ENCODE peak calls at places on chromosomes 5 and 9, in eight cellular contexts. B, N, J, O, Y, P, D and R are unnamed samples.

GRCh38 chr5:154191467-154192261 is 1.1 kb downstream of the GALNT10 start:
- DNase-seq in O (peak), B (no peak), N (no peak), J (no peak), Y (no peak), P (no peak), D (no peak), R (no peak)

GRCh38 chr5:61051267-61051666 is 106.3 kb downstream of the NDUFAF2 start:
- DNase-seq in Y (peak), P (no peak), D (no peak), N (no peak), J (no peak), B (no peak), O (peak), R (peak)

GRCh38 chr5:78530342-78531096 is 118.1 kb downstream of the LHFPL2 start:
- DNase-seq in N (peak), D (no peak), J (no peak), P (no peak), O (peak), B (no peak), Y (no peak), R (no peak)

GRCh38 chr5:76104027-76104426 is 20.8 kb downstream of the SV2C start:
- DNase-seq in Y (peak), N (no peak), P (no peak), J (no peak), O (peak), B (no peak), D (no peak), R (no peak)

GRCh38 chr9:82606761-82607382 is 456.1 kb downstream of the RASEF start:
- DNase-seq in N (no peak), O (peak), B (peak), D (peak), P (peak), J (peak), Y (peak), R (peak)

GRCh38 chr9:1458503-1458902 is 408.3 kb downstream of the DMRT2 start:
- DNase-seq in D (peak), O (no peak), N (no peak), Y (no peak), J (no peak), P (no peak), B (no peak), R (peak)

GRCh38 chr5:149618581-149619248 is 37.4 kb downstream of the ARHGEF37 start:
- DNase-seq in B (peak), N (peak), J (peak), Y (peak), P (no peak), O (peak), D (no peak), R (peak)

GRCh38 chr9:91060520-91061343 is 259.1 kb downstream of the SYK start:
- DNase-seq in N (no peak), P (no peak), J (no peak), B (no peak), Y (peak), O (peak), D (no peak), R (no peak)

GRCh38 chr5:140916325-140916724 is 9.8 kb upstream of the PCDHAC1 start:
- DNase-seq in N (no peak), B (no peak), P (no peak), Y (no peak), D (no peak), J (no peak), O (no peak), R (no peak)

GRCh38 chr9:134809296-134809695 is 71.3 kb upstream of the FCN2 start:
- DNase-seq in N (no peak), Y (no peak), J (no peak), O (no peak), P (no peak), B (no peak), D (no peak), R (no peak)

GRCh38 chr5:168701641-168702040 is 122.5 kb upstream of the PANK3 start:
- DNase-seq in P (no peak), B (no peak), D (no peak), N (no peak), J (no peak), O (no peak), Y (no peak), R (no peak)

GRCh38 chr9:5557606-5558587 is 47.6 kb downstream of the PDCD1LG2 start:
- DNase-seq in B (no peak), J (no peak), Y (no peak), N (no peak), P (no peak), O (no peak), D (peak), R (no peak)

GRCh38 chr5:154519375-154519774 is 41.3 kb upstream of the HAND1 start:
- DNase-seq in N (no peak), Y (no peak), B (no peak), P (no peak), O (no peak), D (no peak), J (no peak), R (no peak)

GRCh38 chr5:107597803-107598202 is 72.9 kb downstream of the EFNA5 start:
- DNase-seq in P (no peak), B (no peak), J (no peak), N (no peak), O (no peak), Y (no peak), D (no peak), R (no peak)

GRCh38 chr9:95088421-95089161 is 228.9 kb downstream of the FANCC start:
- DNase-seq in D (no peak), B (no peak), Y (no peak), O (no peak), P (no peak), N (no peak), J (no peak), R (no peak)

GRCh38 chr5:69335341-69335975 is 2.9 kb upstream of the CCDC125 start:
- DNase-seq in B (no peak), J (no peak), P (no peak), O (no peak), Y (no peak), N (no peak), D (no peak), R (no peak)

GRCh38 chr5:141121985-141122384 is 367 bp downstream of the PCDHB4 start:
- DNase-seq in J (peak), B (no peak), P (no peak), D (no peak), N (no peak), O (no peak), Y (no peak), R (no peak)

GRCh38 chr9:107952773-107953172 is 463.2 kb upstream of the KLF4 start:
- DNase-seq in J (no peak), Y (no peak), D (no peak), O (no peak), N (no peak), B (no peak), P (no peak), R (no peak)

GRCh38 chr5:176673651-176674583 is 26.6 kb downstream of the TSPAN17 start:
- DNase-seq in B (no peak), D (no peak), J (no peak), N (no peak), O (no peak), P (no peak), Y (no peak), R (no peak)

GRCh38 chr5:35963381-35963843 is 25.0 kb upstream of the CAPSL start:
- DNase-seq in P (no peak), O (no peak), N (peak), D (no peak), J (peak), B (no peak), Y (no peak), R (no peak)

GRCh38 chr9:81619353-81620008 is 69.9 kb downstream of the TLE1 start:
- DNase-seq in B (no peak), O (no peak), Y (no peak), N (no peak), D (no peak), J (no peak), P (no peak), R (no peak)

GRCh38 chr9:108245901-108246300 is 609.9 kb downstream of the ACTL7B start:
- DNase-seq in O (no peak), D (no peak), B (no peak), P (no peak), Y (no peak), J (no peak), N (no peak), R (no peak)

GRCh38 chr5:87899109-87900100 is 369.2 kb downstream of the TMEM161B start:
- DNase-seq in P (no peak), B (peak), J (no peak), O (no peak), N (no peak), D (no peak), Y (peak), R (no peak)

GRCh38 chr5:72767289-72768010 is 49.0 kb upstream of the TNPO1 start:
- DNase-seq in D (no peak), B (no peak), N (peak), P (no peak), J (peak), Y (peak), O (peak), R (no peak)

GRCh38 chr5:138700581-138701362 is 52.5 kb upstream of the CTNNA1 start:
- DNase-seq in N (no peak), J (no peak), D (no peak), O (no peak), P (no peak), B (no peak), Y (no peak), R (no peak)

GRCh38 chr5:138702166-138702826 is 50.9 kb upstream of the CTNNA1 start:
- DNase-seq in D (no peak), O (no peak), J (no peak), Y (peak), N (no peak), B (no peak), P (no peak), R (peak)

GRCh38 chr5:138701678-138702077 is 51.5 kb upstream of the CTNNA1 start:
- DNase-seq in B (no peak), D (no peak), N (no peak), Y (no peak), J (no peak), O (no peak), P (no peak), R (no peak)

GRCh38 chr5:138705007-138705406 is 48.2 kb upstream of the CTNNA1 start:
- DNase-seq in D (no peak), Y (no peak), N (no peak), O (no peak), B (no peak), P (no peak), J (peak), R (no peak)

GRCh38 chr5:138702827-138703194 is 50.4 kb upstream of the CTNNA1 start:
- DNase-seq in J (no peak), O (no peak), D (no peak), Y (no peak), B (no peak), P (no peak), N (no peak), R (no peak)
- H3K9ac ChIP-seq in J (no peak), O (no peak), D (no peak), Y (no peak), B (no peak), P (no peak), N (no peak), R (no peak)

GRCh38 chr9:113593682-113594281 is 130.3 kb downstream of the RGS3 start:
- DNase-seq in Y (peak), D (no peak), N (peak), B (no peak), J (peak), P (peak), O (peak), R (peak)
- TF ChIP-seq POLR2AphosphoS5 in Y (peak), D (peak), N (no peak), B (peak), J (peak), P (peak), O (peak), R (no peak)

GRCh38 chr9:124238546-124239140 is 19.1 kb upstream of the NEK6 start:
- DNase-seq in D (no peak), Y (no peak), P (no peak), N (no peak), B (no peak), J (no peak), O (no peak), R (no peak)

GRCh38 chr9:124242331-124243194 is 15.2 kb upstream of the NEK6 start:
- DNase-seq in P (no peak), O (peak), B (no peak), Y (no peak), J (no peak), N (no peak), D (no peak), R (no peak)

DNA sequence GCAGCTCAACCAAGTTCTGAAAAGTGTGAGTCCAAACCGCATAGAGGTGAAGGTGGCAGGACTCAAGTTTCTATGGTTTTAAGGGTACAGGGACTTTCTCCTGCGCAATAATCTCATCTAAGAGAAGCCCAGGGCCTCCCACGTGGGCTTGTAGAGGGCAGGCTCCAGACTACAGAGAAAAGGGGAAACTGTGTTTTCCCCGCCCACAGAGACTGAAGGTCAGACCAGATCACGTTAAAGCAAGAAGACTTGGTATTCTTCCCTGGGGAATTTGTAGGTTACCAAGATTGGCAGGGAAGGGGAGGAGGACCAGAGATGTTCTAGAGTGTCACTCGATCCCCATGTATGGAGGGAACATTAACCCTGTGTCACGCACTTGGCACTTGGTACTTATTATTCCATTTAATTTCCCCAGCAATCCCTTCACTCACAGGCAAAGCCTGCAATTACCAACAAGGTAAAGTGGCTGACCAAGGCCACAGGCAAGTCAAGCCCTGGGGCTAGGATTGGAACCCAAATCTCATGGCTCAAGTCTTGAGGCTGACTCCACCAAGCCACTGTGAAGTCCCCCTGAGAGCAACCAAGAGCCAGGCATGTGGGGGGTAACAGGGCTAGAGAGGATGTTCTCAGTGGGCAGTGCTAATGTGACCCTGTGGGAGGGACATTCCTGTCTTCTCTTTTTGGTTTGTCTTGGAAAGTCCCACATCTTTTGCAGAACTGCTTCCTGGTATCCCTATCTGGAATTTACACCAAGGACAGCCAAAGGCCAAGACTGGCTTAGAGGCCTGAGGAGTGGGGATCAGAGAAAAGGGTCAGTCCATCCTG is 18.3 kb upstream of the NEK6 start:
- DNase-seq in D (no peak), N (no peak), P (no peak), Y (no peak), O (no peak), J (no peak), B (peak), R (no peak)
- H3K9ac ChIP-seq in D (no peak), N (no peak), P (no peak), Y (no peak), O (no peak), J (no peak), B (peak), R (no peak)

DNA sequence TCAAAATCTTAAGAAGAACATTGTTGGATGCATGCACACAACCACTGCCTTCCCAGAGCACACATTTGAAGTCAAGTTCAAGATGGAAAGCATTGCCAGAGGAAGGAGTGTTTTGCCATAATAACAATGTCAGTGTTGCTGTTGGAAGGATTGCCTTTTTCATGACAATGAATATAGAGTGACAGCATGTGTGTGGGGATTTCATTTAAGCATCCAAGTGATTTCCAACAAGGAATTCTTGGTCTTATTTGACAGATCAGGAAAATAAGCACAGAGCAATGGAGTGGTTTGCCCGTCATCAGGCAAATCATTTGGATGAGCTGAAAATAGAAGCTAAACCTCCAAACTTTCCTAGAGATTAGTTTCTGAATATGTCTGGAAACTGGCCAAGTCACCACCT is 140.0 kb upstream of the RAI14 start:
- DNase-seq in B (no peak), Y (no peak), D (no peak), P (no peak), J (no peak), N (no peak), O (no peak), R (no peak)
- TF ChIP-seq POLR2AphosphoS5 in B (no peak), Y (no peak), D (no peak), P (no peak), J (no peak), N (no peak), O (no peak), R (no peak)

GRCh38 chr5:124689653-124690052 is 56.8 kb downstream of the ZNF608 start:
- DNase-seq in B (no peak), O (no peak), P (no peak), Y (no peak), J (no peak), D (no peak), N (no peak), R (no peak)

GRCh38 chr5:124692950-124693349 is 53.5 kb downstream of the ZNF608 start:
- DNase-seq in J (no peak), B (no peak), Y (no peak), D (no peak), O (no peak), N (no peak), P (no peak), R (no peak)

GRCh38 chr5:124697482-124697881 is 49.0 kb downstream of the ZNF608 start:
- DNase-seq in N (no peak), B (no peak), O (no peak), J (no peak), D (no peak), P (no peak), Y (no peak), R (no peak)

GRCh38 chr5:124696898-124697297 is 49.5 kb downstream of the ZNF608 start:
- DNase-seq in B (no peak), O (no peak), P (no peak), Y (no peak), D (no peak), N (no peak), J (no peak), R (no peak)

GRCh38 chr5:124692324-124692723 is 54.1 kb downstream of the ZNF608 start:
- DNase-seq in B (no peak), P (no peak), D (no peak), O (no peak), N (no peak), J (no peak), Y (no peak), R (no peak)
- H3K9ac ChIP-seq in B (no peak), P (no peak), D (no peak), O (no peak), N (no peak), J (no peak), Y (no peak), R (no peak)

DNA sequence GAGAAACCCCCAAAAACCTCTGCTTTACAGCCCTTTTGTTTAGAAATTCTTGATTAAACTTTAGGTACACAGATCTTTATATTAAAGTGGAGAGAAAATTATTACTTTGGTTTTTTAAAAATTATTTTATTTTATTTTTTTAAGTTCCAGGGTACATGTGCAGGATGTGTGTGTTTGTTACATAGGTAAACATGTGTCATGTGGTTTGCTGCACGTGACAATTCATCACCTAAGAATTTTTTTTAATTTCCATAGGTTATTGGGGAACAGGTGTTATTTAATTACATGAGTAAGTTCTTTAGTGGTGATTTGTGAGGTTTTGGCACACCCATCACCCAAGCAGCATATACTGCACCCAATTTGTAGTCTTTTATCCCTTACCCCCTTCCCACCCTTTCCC is 581.7 kb downstream of the CSNK1G3 start:
- DNase-seq in N (no peak), J (no peak), D (no peak), B (no peak), Y (no peak), O (no peak), P (no peak), R (no peak)
- TF ChIP-seq POLR2AphosphoS5 in N (no peak), J (no peak), D (no peak), B (no peak), Y (no peak), O (no peak), P (no peak), R (no peak)

GRCh38 chr5:156261275-156261939 is 65.6 kb upstream of the SGCD start:
- DNase-seq in B (no peak), O (no peak), Y (no peak), D (no peak), P (no peak), N (no peak), J (no peak), R (no peak)
- H3K9ac ChIP-seq in B (no peak), O (no peak), Y (no peak), D (no peak), P (no peak), N (no peak), J (no peak), R (no peak)